ENCODE peak calls at places on chromosomes 12 and 14, in four cellular contexts. O is Peyer's patch, C is left lung, H is spleen. S is an unnamed sample.

GRCh38 chr14:93328546-93328945 is 4.3 kb downstream of the BTBD7 start:
- DNase-seq in O (no peak), C (no peak), H (no peak), S (no peak)

GRCh38 chr12:5375547-5376295 is 56.2 kb upstream of the NTF3 start:
- DNase-seq in O (no peak), C (no peak), H (no peak), S (no peak)

GRCh38 chr12:113887906-113888305 is 78.2 kb downstream of the RBM19 start:
- DNase-seq in O (no peak), C (no peak), H (no peak), S (no peak)

GRCh38 chr12:28793767-28794166 is 355.3 kb upstream of the FAR2 start:
- DNase-seq in O (no peak), C (no peak), H (no peak), S (no peak)

GRCh38 chr14:94054936-94055335 is 26.1 kb downstream of the DDX24 start:
- DNase-seq in O (no peak), C (no peak), H (peak; percentile 30), S (no peak)

GRCh38 chr12:51008329-51008728 is 17.9 kb downstream of the SLC11A2 start:
- DNase-seq in O (no peak), C (no peak), H (no peak), S (no peak)

GRCh38 chr14:67241416-67242362 is at the start of gene PALS1:
- DNase-seq in O (no peak), C (no peak), H (no peak), S (no peak)

GRCh38 chr12:116954700-116955381 is 44.1 kb downstream of the FBXW8 start:
- DNase-seq in O (no peak), C (peak; percentile 46), H (no peak), S (peak; percentile 75)

GRCh38 chr12:47602330-47602729 is 103.5 kb downstream of the RPAP3 start:
- DNase-seq in O (no peak), C (no peak), H (no peak), S (no peak)

GRCh38 chr12:127245437-127245836 is 1021.5 kb upstream of the TMEM132C start:
- DNase-seq in O (no peak), C (no peak), H (no peak), S (no peak)

GRCh38 chr12:102638777-102639176 is 158.4 kb upstream of the IGF1 start:
- DNase-seq in O (no peak), C (no peak), H (no peak), S (no peak)

GRCh38 chr14:75279153-75279738 is 618 bp downstream of the FOS start:
- DNase-seq in O (peak; percentile 72), C (peak; percentile 78), H (peak; percentile 89), S (peak; percentile 82)

GRCh38 chr12:64243809-64244208 is 21.7 kb upstream of the KICS2 start:
- DNase-seq in O (no peak), C (no peak), H (no peak), S (no peak)

GRCh38 chr14:64698899-64699298 is 5.3 kb upstream of the PLEKHG3 start:
- DNase-seq in O (no peak), C (peak; percentile 44), H (no peak), S (no peak)

GRCh38 chr12:71018682-71019081 is 98.1 kb upstream of the PTPRR start:
- DNase-seq in O (no peak), C (no peak), H (no peak), S (no peak)

GRCh38 chr14:59771577-59771976 is 99.0 kb downstream of the RTN1 start:
- DNase-seq in O (no peak), C (no peak), H (no peak), S (no peak)

GRCh38 chr12:92574046-92574783 is 128.6 kb upstream of the PLEKHG7 start:
- DNase-seq in O (no peak), C (no peak), H (no peak), S (no peak)

GRCh38 chr12:106113446-106114083 is 25.2 kb downstream of the NUAK1 start:
- DNase-seq in O (no peak), C (no peak), H (no peak), S (no peak)

GRCh38 chr12:121086896-121087295 is 45.8 kb upstream of the P2RX7 start:
- DNase-seq in O (no peak), C (no peak), H (no peak), S (no peak)

GRCh38 chr12:19915392-19916192 is 452.7 kb upstream of the PDE3A start:
- DNase-seq in O (no peak), C (no peak), H (no peak), S (no peak)

GRCh38 chr12:101018540-101018939 is 191.5 kb downstream of the SLC5A8 start:
- DNase-seq in O (no peak), C (no peak), H (no peak), S (no peak)

DNA sequence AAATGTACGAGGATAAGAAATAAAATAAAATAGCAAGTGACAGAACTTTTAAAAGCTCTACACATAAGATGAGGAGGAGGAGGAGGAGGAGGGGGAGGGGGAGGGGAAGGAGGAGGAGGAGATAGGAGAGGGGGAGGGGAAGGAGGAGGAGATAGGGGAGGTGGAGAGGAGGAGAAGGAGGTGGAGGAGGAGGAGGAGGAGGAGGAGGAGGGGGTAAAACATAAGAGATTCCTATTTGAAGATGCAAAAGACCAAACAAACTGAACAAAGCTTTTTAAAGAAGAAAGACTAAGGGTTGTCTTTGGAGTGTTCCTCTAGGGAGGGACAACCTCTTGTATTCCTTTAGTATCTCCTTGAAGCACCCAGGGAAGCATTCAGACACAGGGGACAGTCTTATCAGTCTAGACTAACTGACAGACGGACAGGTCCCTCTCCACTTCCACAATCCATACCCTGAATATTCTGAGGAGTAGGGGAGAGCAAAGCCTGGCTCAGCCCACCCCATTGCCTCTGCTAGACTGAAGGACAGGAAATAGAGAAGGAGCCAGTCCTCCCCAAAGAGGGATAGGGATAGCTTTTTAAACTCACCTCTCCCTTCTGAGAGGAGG is 12.9 kb downstream of the TC2N start:
- DNase-seq in O (no peak), C (no peak), H (no peak), S (no peak)
- H3K27ac ChIP-seq in O (no peak overlapping the region), C (no peak overlapping the region), H (peak overlapping the region; percentile 30), S (no peak overlapping the region)

GRCh38 chr12:32344047-32344446 is 55.3 kb upstream of the FGD4 start:
- DNase-seq in O (no peak), C (no peak), H (no peak), S (no peak)
- TF ChIP-seq CTCF in O (peak; percentile 2), C (no peak), H (no peak), S (no peak)

GRCh38 chr12:103857164-103857563 is 16.1 kb upstream of the NT5DC3 start:
- DNase-seq in O (no peak), C (no peak), H (no peak), S (no peak)

GRCh38 chr12:103855036-103855712 is 14.1 kb upstream of the NT5DC3 start:
- DNase-seq in O (no peak), C (no peak), H (no peak), S (no peak)

GRCh38 chr12:103858335-103858734 is 17.3 kb upstream of the NT5DC3 start:
- DNase-seq in O (no peak), C (no peak), H (no peak), S (no peak)

GRCh38 chr12:103855896-103856657 is 15.0 kb upstream of the NT5DC3 start:
- DNase-seq in O (no peak), C (no peak), H (no peak), S (no peak)

GRCh38 chr12:103858953-103859601 is 18.0 kb upstream of the NT5DC3 start:
- DNase-seq in O (no peak), C (peak; percentile 66), H (no peak), S (no peak)
- H3K4me3 ChIP-seq in O (no peak overlapping the region), C (no peak overlapping the region), H (no peak overlapping the region), S (no peak overlapping the region)

GRCh38 chr12:108833757-108834472 is 23.5 kb downstream of the SSH1 start:
- DNase-seq in O (no peak), C (no peak), H (peak; percentile 25), S (no peak)
- H3K27ac ChIP-seq in O (peak overlapping the region; percentile 81), C (peak overlapping the region; percentile 70), H (peak overlapping the region; percentile 82), S (peak overlapping the region; percentile 73)

DNA sequence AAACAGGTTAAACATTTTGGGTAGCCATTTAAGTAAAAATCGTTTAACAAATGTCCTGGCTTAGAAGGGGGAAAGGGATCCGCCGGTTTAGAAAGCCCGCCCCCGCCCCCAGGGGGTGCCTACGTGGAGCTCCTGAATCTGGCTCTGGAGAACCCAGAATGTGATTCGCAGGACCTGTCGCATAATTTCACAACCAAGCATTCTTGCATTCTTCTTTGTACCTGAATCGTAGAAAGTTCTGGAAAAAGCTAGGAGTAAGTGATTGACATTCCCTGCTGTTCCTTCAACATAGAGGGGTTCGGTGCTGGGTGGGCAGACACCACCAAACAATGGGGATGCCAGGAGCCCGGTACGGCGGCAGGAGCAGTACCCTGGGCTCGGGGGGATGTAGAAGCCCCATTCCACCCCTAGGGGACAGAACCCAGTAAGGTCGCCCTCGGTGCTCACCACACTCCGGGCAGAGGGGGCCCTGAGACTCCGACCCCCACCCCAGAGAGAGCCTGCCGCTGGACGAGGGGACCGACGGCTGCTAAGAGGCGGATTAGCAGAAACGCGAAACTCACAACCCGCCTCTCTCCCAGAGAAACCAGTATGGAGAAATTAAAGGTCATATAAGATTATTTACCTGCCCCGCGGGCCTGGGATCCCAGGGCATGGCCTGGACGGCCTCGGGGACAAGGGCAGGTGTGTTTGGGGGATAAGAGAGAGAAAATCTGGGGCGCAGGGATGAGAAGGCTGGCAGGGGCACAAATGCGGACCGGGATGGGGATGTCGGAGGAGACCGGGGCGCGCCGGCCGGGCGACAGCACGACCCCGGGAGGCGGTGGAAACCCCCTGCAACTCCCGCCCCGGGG is 547 bp downstream of the CSRP2 start:
- DNase-seq in O (no peak), C (peak; percentile 37), H (no peak), S (no peak)
- TF ChIP-seq CTCF in O (no peak), C (no peak), H (peak; percentile 25), S (peak; percentile 23)

GRCh38 chr12:65838330-65838976 is 14.2 kb downstream of the HMGA2 start:
- DNase-seq in O (no peak), C (no peak), H (no peak), S (no peak)
- H3K4me3 ChIP-seq in O (no peak overlapping the region), C (no peak overlapping the region), H (no peak overlapping the region), S (no peak overlapping the region)

DNA sequence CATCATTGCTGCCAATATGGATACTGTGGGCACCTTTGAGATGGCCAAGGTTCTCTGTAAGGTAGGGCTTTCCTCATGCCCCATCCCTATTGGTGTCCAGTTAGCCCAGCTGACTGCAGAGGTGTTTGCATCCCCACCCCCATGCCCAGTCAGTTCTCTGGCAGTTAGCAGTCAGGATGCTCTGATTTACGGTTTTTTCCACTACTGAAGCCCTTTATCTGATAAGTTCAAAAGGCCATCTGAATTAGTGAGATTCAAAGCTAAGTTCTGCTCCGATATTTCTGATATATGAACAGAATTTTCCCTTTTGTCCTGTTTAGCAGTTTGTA is 773 bp downstream of the GMPR2 start:
- DNase-seq in O (no peak), C (no peak), H (no peak), S (no peak)
- H3K27ac ChIP-seq in O (peak overlapping the region; percentile 81), C (peak overlapping the region; percentile 99), H (peak overlapping the region; percentile 95), S (peak overlapping the region; percentile 91)

GRCh38 chr14:77124345-77125274 is 17.0 kb downstream of the ZDHHC22 start:
- DNase-seq in O (peak; percentile 76), C (no peak), H (peak; percentile 92), S (peak; percentile 74)
- TF ChIP-seq CTCF in O (peak; percentile 91), C (peak; percentile 49), H (peak; percentile 84), S (peak; percentile 34)